ENCODE peak calls at places on chromosomes 3 and 15, in ten cellular contexts. L is stomach; F is cardiac muscle cell; R is A549; I is thyroid gland; N is brain microvascular endothelial cell; Q is naive thymus-derived CD4-positive, alpha-beta T cell; O is CD4-positive, alpha-beta memory T cell; Z is CD8-positive, alpha-beta T cell; Y is right lobe of liver. D is an unnamed sample.

GRCh38 chr15:50227076-50227475 is 38.5 kb downstream of the HDC start:
- DNase-seq in L (no peak), F (peak; percentile 16), R (peak; percentile 23), I (peak; percentile 57), N (peak; percentile 65), Q (no peak), O (no peak), Z (no peak), Y (no peak), D (no peak)

GRCh38 chr15:25894371-25894902 is 31.3 kb upstream of the ATP10A start:
- DNase-seq in L (no peak), F (no peak), R (no peak), I (no peak), N (no peak), Q (no peak), O (no peak), Z (no peak), Y (no peak), D (no peak)

GRCh38 chr15:38874464-38874863 is 309.9 kb upstream of the RASGRP1 start:
- DNase-seq in L (no peak), F (no peak), R (peak; percentile 38), I (no peak), N (no peak), Q (no peak), O (no peak), Z (no peak), Y (peak; percentile 71), D (no peak)

GRCh38 chr15:101244039-101244781 is 7.6 kb downstream of the CHSY1 start:
- DNase-seq in L (no peak), F (no peak), R (no peak), I (no peak), N (no peak), Q (no peak), O (no peak), Z (no peak), Y (no peak), D (no peak)

GRCh38 chr3:129226374-129226773 is 23.0 kb upstream of the COPG1 start:
- DNase-seq in L (peak; percentile 65), F (peak; percentile 81), R (peak; percentile 85), I (peak; percentile 38), N (peak; percentile 92), Q (no peak), O (no peak), Z (no peak), Y (peak; percentile 69), D (peak; percentile 16)

GRCh38 chr3:11285471-11285870 is 13.3 kb downstream of the ATG7 start:
- DNase-seq in L (no peak), F (peak; percentile 55), R (no peak), I (no peak), N (no peak), Q (no peak), O (no peak), Z (no peak), Y (no peak), D (no peak)

GRCh38 chr3:65828706-65829105 is 210.0 kb downstream of the MAGI1 start:
- DNase-seq in L (no peak), F (peak; percentile 47), R (no peak), I (no peak), N (peak; percentile 57), Q (no peak), O (no peak), Z (no peak), Y (no peak), D (no peak)

GRCh38 chr3:60294181-60294580 is 957.1 kb downstream of the FHIT start:
- DNase-seq in L (no peak), F (peak; percentile 74), R (no peak), I (no peak), N (peak; percentile 55), Q (no peak), O (no peak), Z (no peak), Y (no peak), D (no peak)

GRCh38 chr3:137047240-137047639 is 89.5 kb downstream of the IL20RB start:
- DNase-seq in L (no peak), F (no peak), R (no peak), I (no peak), N (no peak), Q (no peak), O (no peak), Z (no peak), Y (no peak), D (no peak)

GRCh38 chr15:59436774-59437472 is 1.1 kb upstream of the FAM81A start:
- DNase-seq in L (no peak), F (peak; percentile 45), R (no peak), I (no peak), N (peak; percentile 16), Q (no peak), O (no peak), Z (no peak), Y (no peak), D (no peak)

GRCh38 chr3:134567605-134568004 is 81.7 kb downstream of the CEP63 start:
- DNase-seq in L (no peak), F (no peak), R (no peak), I (peak; percentile 73), N (no peak), Q (no peak), O (no peak), Z (no peak), Y (no peak), D (no peak)

GRCh38 chr3:11662392-11662990 is 18.8 kb upstream of the VGLL4 start:
- DNase-seq in L (no peak), F (peak; percentile 43), R (peak; percentile 28), I (no peak), N (no peak), Q (no peak), O (no peak), Z (no peak), Y (no peak), D (no peak)

GRCh38 chr3:194174980-194175379 is 39.0 kb downstream of the HES1 start:
- DNase-seq in L (no peak), F (no peak), R (no peak), I (no peak), N (no peak), Q (no peak), O (no peak), Z (no peak), Y (no peak), D (no peak)

GRCh38 chr3:125123906-125124305 is 68.1 kb upstream of the HEG1 start:
- DNase-seq in L (no peak), F (peak; percentile 95), R (no peak), I (no peak), N (peak; percentile 59), Q (no peak), O (no peak), Z (no peak), Y (no peak), D (no peak)

GRCh38 chr15:84588053-84588874 is 12.5 kb upstream of the ZSCAN2 start:
- DNase-seq in L (peak; percentile 91), F (peak; percentile 85), R (peak; percentile 93), I (peak; percentile 94), N (peak; percentile 45), Q (peak; percentile 77), O (peak; percentile 80), Z (peak; percentile 79), Y (peak; percentile 93), D (peak; percentile 95)
- H3K4me3 ChIP-seq in L (peak overlapping the region; percentile 25), F (no peak overlapping the region), R (peak overlapping the region; percentile 33), I (no peak overlapping the region), N (peak overlapping the region; percentile 38), Q (no peak overlapping the region), O (no peak overlapping the region), Z (no peak overlapping the region), Y (peak overlapping the region; percentile 40), D (no peak overlapping the region)

GRCh38 chr3:27485853-27486252 is 1.7 kb upstream of the SLC4A7 start:
- DNase-seq in L (no peak), F (no peak), R (no peak), I (no peak), N (no peak), Q (no peak), O (no peak), Z (no peak), Y (no peak), D (no peak)

GRCh38 chr3:27483117-27484001 is 825 bp downstream of the SLC4A7 start:
- DNase-seq in L (peak; percentile 42), F (peak; percentile 81), R (peak; percentile 78), I (peak; percentile 55), N (peak; percentile 61), Q (peak; percentile 45), O (peak; percentile 49), Z (peak; percentile 20), Y (peak; percentile 61), D (peak; percentile 33)

GRCh38 chr3:27484002-27484844 is at the start of gene SLC4A7:
- DNase-seq in L (peak; percentile 99), F (peak; percentile 99), R (peak; percentile 97), I (peak; percentile 98), N (peak; percentile 95), Q (peak; percentile 96), O (peak; percentile 99), Z (peak; percentile 99), Y (peak; percentile 99), D (peak; percentile 98)

DNA sequence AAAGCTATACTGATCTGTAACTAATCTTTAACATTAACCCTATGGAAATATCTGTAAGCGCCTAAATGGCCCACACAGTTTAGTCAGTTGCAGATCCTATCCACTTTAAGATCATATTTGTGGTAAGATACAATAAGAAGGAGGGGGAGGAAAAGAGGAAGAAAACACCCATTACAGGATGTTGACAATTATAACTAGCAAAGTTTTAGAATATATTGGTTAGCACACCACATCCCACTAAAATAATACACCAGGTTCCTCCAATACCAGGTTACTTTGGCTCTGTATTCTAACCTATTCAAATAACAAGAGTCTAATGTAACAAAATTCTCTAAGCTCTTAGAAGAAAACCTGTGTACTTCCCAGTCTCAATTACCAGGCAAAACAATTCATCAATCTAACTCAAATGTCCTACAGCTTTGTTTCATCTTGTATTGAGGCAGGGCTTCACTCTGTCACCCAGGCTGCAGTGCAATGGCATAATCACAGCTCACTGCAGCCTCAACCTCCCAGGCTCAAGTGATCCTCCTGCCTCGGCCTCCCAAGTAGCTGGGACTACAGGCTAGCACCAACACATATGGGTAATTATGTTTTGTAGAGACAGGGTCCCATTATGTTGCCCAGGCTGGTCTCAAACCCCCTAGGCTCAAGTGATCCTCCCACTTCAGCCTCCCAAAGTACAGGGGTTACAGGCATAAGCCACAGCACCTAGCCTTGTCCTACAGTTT is 4.2 kb downstream of the SLC4A7 start:
- DNase-seq in L (no peak), F (no peak), R (no peak), I (no peak), N (no peak), Q (peak; percentile 60), O (peak; percentile 50), Z (no peak), Y (no peak), D (no peak)
- H3K4me3 ChIP-seq in L (no peak overlapping the region), F (no peak overlapping the region), R (no peak overlapping the region), I (no peak overlapping the region), N (no peak overlapping the region), Q (peak overlapping the region; percentile 24), O (peak overlapping the region; percentile 39), Z (no peak overlapping the region), Y (no peak overlapping the region), D (no peak overlapping the region)

DNA sequence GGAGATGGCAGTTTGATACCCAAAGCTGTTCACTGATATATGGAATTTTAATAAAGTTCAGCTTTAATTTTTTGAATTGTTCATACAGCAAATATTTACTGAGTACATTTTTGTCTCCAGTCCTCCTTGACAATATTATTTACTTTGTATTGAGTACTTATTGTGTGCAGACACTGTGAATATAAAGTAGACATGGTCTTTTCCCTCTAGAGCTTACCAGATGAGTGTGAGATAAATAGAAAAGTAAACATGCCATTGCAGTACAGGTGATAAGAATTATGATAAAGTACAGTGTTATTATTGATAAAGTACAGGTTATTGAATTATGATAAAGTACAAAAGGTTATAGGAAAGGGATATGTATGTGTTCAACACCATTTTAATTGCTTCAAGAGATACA is 2.1 kb downstream of the UBA5 start:
- DNase-seq in L (no peak), F (no peak), R (no peak), I (no peak), N (no peak), Q (no peak), O (no peak), Z (no peak), Y (no peak), D (no peak)
- H3K4me3 ChIP-seq in L (no peak overlapping the region), F (no peak overlapping the region), R (no peak overlapping the region), I (no peak overlapping the region), N (no peak overlapping the region), Q (no peak overlapping the region), O (no peak overlapping the region), Z (no peak overlapping the region), Y (no peak overlapping the region), D (no peak overlapping the region)

GRCh38 chr3:31704651-31705179 is 172.0 kb downstream of the STT3B start:
- DNase-seq in L (peak; percentile 82), F (no peak), R (peak; percentile 51), I (peak; percentile 70), N (peak; percentile 40), Q (no peak), O (no peak), Z (no peak), Y (no peak), D (peak; percentile 84)
- H3K4me3 ChIP-seq in L (no peak overlapping the region), F (no peak overlapping the region), R (no peak overlapping the region), I (no peak overlapping the region), N (no peak overlapping the region), Q (no peak overlapping the region), O (no peak overlapping the region), Z (no peak overlapping the region), Y (no peak overlapping the region), D (no peak overlapping the region)